ENCODE peak calls at places on chromosome 14, in ten cellular contexts. W is body of pancreas, J is ELR, Q is PC-9, A is NCI-H345, F is Right ventricle myocardium superior, E is SK-N-MC, L is ACHN, U is OCI-LY7, H is cardiac fibroblast. B is an unnamed sample.
A peak's percentile ranks its signal among the peaks of the same experiment; 100 is the strongest.

GRCh38 chr14:90575336-90575735 is 178.5 kb downstream of the CALM1 start:
- DNase-seq in W (no peak), J (no peak), Q (no peak), A (no peak), F (no peak), E (no peak), L (no peak), U (no peak), H (no peak), B (no peak)

GRCh38 chr14:32332415-32333116 is 3.5 kb downstream of the AKAP6 start:
- DNase-seq in W (no peak), J (no peak), Q (no peak), A (no peak), F (no peak), E (no peak), L (no peak), U (no peak), H (no peak), B (no peak)

GRCh38 chr14:23562822-23563472 is 4.6 kb downstream of the AP1G2 start:
- DNase-seq in W (peak; percentile 67), J (peak; percentile 55), Q (peak; percentile 19), A (peak; percentile 51), F (no peak), E (no peak), L (peak; percentile 48), U (peak; percentile 68), H (peak; percentile 79), B (peak; percentile 88)

GRCh38 chr14:80607430-80608200 is 333.9 kb downstream of the CEP128 start:
- DNase-seq in W (no peak), J (no peak), Q (no peak), A (no peak), F (no peak), E (no peak), L (no peak), U (no peak), H (peak; percentile 28), B (no peak)

GRCh38 chr14:73887116-73887490 is 444 bp downstream of the ZNF410 start:
- DNase-seq in W (no peak), J (peak; percentile 51), Q (no peak), A (no peak), F (no peak), E (no peak), L (peak; percentile 23), U (no peak), H (no peak), B (no peak)

GRCh38 chr14:20486700-20487401 is 17.6 kb downstream of the PNP start:
- DNase-seq in W (no peak), J (no peak), Q (no peak), A (no peak), F (no peak), E (no peak), L (no peak), U (no peak), H (no peak), B (no peak)

GRCh38 chr14:74290415-74290814 is 12.3 kb downstream of the ABCD4 start:
- DNase-seq in W (no peak), J (peak; percentile 51), Q (no peak), A (no peak), F (no peak), E (no peak), L (peak; percentile 19), U (peak; percentile 50), H (peak; percentile 45), B (peak; percentile 86)

GRCh38 chr14:51173863-51174262 is 66.2 kb upstream of the TMX1 start:
- DNase-seq in W (no peak), J (no peak), Q (no peak), A (no peak), F (no peak), E (no peak), L (no peak), U (no peak), H (no peak), B (no peak)

GRCh38 chr14:105894125-105894977 is 368.0 kb downstream of the TMEM121 start:
- DNase-seq in W (peak; percentile 2), J (no peak), Q (no peak), A (no peak), F (peak; percentile 20), E (no peak), L (no peak), U (no peak), H (no peak), B (no peak)

GRCh38 chr14:28344381-28344780 is 422.2 kb upstream of the FOXG1 start:
- DNase-seq in W (no peak), J (peak; percentile 43), Q (no peak), A (no peak), F (no peak), E (no peak), L (no peak), U (no peak), H (peak; percentile 62), B (no peak)

GRCh38 chr14:100800041-100800440 is 25.9 kb upstream of the MEG3 start:
- DNase-seq in W (no peak), J (no peak), Q (no peak), A (no peak), F (no peak), E (no peak), L (no peak), U (no peak), H (no peak), B (no peak)

GRCh38 chr14:64232095-64232830 is 61.9 kb downstream of the ESR2 start:
- DNase-seq in W (no peak), J (peak; percentile 95), Q (peak; percentile 42), A (no peak), F (no peak), E (no peak), L (peak; percentile 60), U (peak; percentile 56), H (peak; percentile 95), B (peak; percentile 83)

GRCh38 chr14:69037790-69038448 is 58.8 kb upstream of the ACTN1 start:
- DNase-seq in W (no peak), J (peak; percentile 82), Q (no peak), A (no peak), F (no peak), E (no peak), L (no peak), U (no peak), H (peak; percentile 71), B (no peak)

GRCh38 chr14:88476375-88476774 is 78.4 kb downstream of the PTPN21 start:
- DNase-seq in W (no peak), J (no peak), Q (no peak), A (no peak), F (no peak), E (no peak), L (no peak), U (no peak), H (no peak), B (no peak)

GRCh38 chr14:31781578-31781977 is 220.4 kb downstream of the NUBPL start:
- DNase-seq in W (no peak), J (peak; percentile 23), Q (no peak), A (no peak), F (no peak), E (no peak), L (peak; percentile 4), U (peak; percentile 20), H (peak; percentile 25), B (peak; percentile 65)